ENCODE peak calls at places on chromosomes 2 and 18, in eight cellular contexts. P is HFFc6; A is prostate gland; M is choroid plexus epithelial cell; G is activated CD8-positive, alpha-beta T cell treated with anti-CD3 and anti-CD28 coated beads for 36 hours; R is astrocyte; Y is Caco-2; S is IMR-90. L is an unnamed sample.

GRCh38 chr2:97707428-97708380 is 5.7 kb upstream of the ZAP70 start:
- DNase-seq in A (no peak), G (no peak), R (no peak), S (no peak), P (no peak), Y (no peak), M (no peak), L (no peak)

GRCh38 chr2:236988690-236989639 is 96.7 kb upstream of the COPS8 start:
- DNase-seq in A (no peak), S (no peak), P (no peak), M (peak; percentile 51), Y (peak; percentile 41), R (no peak), G (no peak), L (no peak)

GRCh38 chr2:231162036-231162345 is 36.4 kb upstream of the ARMC9 start:
- DNase-seq in M (peak; percentile 99), P (peak; percentile 97), Y (no peak), R (peak; percentile 99), G (no peak), S (peak; percentile 99), A (no peak), L (no peak)

GRCh38 chr2:225040862-225041209 is 1.4 kb downstream of the DOCK10 start:
- DNase-seq in R (no peak), A (no peak), G (peak; percentile 74), M (no peak), Y (no peak), S (peak; percentile 9), P (peak; percentile 20), L (peak; percentile 33)

GRCh38 chr2:27959496-27959895 is 69.0 kb downstream of the BABAM2 start:
- DNase-seq in Y (no peak), S (peak; percentile 50), G (no peak), R (peak; percentile 59), P (peak; percentile 17), A (no peak), M (peak; percentile 74), L (no peak)

GRCh38 chr2:68463287-68463877 is 3.7 kb downstream of the FBXO48 start:
- DNase-seq in Y (no peak), S (peak; percentile 71), M (peak; percentile 77), G (no peak), R (peak; percentile 31), A (no peak), P (peak; percentile 63), L (peak; percentile 51)

GRCh38 chr2:160397530-160397865 is 96.1 kb downstream of the RBMS1 start:
- DNase-seq in M (no peak), R (peak; percentile 61), P (no peak), G (no peak), Y (no peak), A (no peak), S (peak; percentile 50), L (no peak)

GRCh38 chr2:44358498-44358897 is 2.8 kb downstream of the PREPL start:
- DNase-seq in R (peak; percentile 73), G (peak; percentile 89), P (no peak), Y (no peak), A (no peak), M (peak; percentile 78), S (peak; percentile 70), L (peak; percentile 19)

GRCh38 chr2:71505086-71505769 is 51.9 kb downstream of the DYSF start:
- DNase-seq in A (no peak), M (no peak), S (no peak), G (no peak), Y (no peak), P (no peak), R (no peak), L (no peak)

GRCh38 chr2:62478093-62478580 is 27.9 kb downstream of the TMEM17 start:
- DNase-seq in S (peak; percentile 24), R (no peak), G (no peak), M (peak; percentile 64), A (peak; percentile 32), Y (peak; percentile 62), P (no peak), L (no peak)

GRCh38 chr2:160352492-160352891 is 141.1 kb downstream of the RBMS1 start:
- DNase-seq in P (no peak), R (peak; percentile 78), G (no peak), S (peak; percentile 71), Y (no peak), A (peak; percentile 17), M (peak; percentile 74), L (no peak)

GRCh38 chr18:24397131-24397693 is 412 bp downstream of the OSBPL1A start:
- DNase-seq in R (peak; percentile 75), G (peak; percentile 49), A (peak; percentile 67), P (peak; percentile 49), Y (peak; percentile 35), M (peak; percentile 86), S (peak; percentile 78), L (no peak)

GRCh38 chr2:234459401-234460009 is 37.4 kb downstream of the ARL4C start:
- DNase-seq in A (no peak), P (no peak), Y (no peak), M (no peak), R (no peak), G (peak; percentile 51), S (no peak), L (no peak)

GRCh38 chr2:64562148-64562784 is 38.1 kb downstream of the AFTPH start:
- DNase-seq in S (peak; percentile 22), P (peak; percentile 9), Y (no peak), A (no peak), M (peak; percentile 48), G (no peak), R (no peak), L (no peak)

GRCh38 chr2:70949086-70949485 is 13.4 kb downstream of the ATP6V1B1 start:
- DNase-seq in P (no peak), A (no peak), G (no peak), S (no peak), R (no peak), M (no peak), Y (no peak), L (no peak)

GRCh38 chr18:12245793-12246135 is 8.4 kb upstream of the CIDEA start:
- DNase-seq in M (no peak), R (no peak), A (no peak), Y (no peak), S (no peak), P (no peak), G (no peak), L (no peak)

GRCh38 chr2:210502997-210503621 is 26.6 kb upstream of the LANCL1 start:
- DNase-seq in S (peak; percentile 49), A (no peak), P (peak; percentile 51), Y (peak; percentile 36), M (peak; percentile 71), G (peak; percentile 46), R (peak; percentile 18), L (peak; percentile 46)

GRCh38 chr18:74774486-74774885 is 176.8 kb downstream of the ZNF407 start:
- DNase-seq in Y (no peak), P (no peak), R (peak; percentile 32), S (peak; percentile 58), A (no peak), G (no peak), M (no peak), L (no peak)

GRCh38 chr18:49584431-49584830 is 22.6 kb downstream of the LIPG start:
- DNase-seq in M (no peak), S (no peak), P (no peak), A (no peak), R (no peak), Y (no peak), G (no peak), L (no peak)

GRCh38 chr18:12836551-12836950 is 47.5 kb downstream of the PTPN2 start:
- DNase-seq in R (no peak), G (no peak), Y (no peak), M (no peak), A (no peak), S (no peak), P (no peak), L (no peak)

GRCh38 chr18:48534364-48534763 is 4.5 kb upstream of the CTIF start:
- DNase-seq in R (peak; percentile 49), Y (no peak), P (peak; percentile 47), S (peak; percentile 83), G (no peak), A (no peak), M (peak; percentile 87), L (no peak)

GRCh38 chr2:29063646-29064372 is 10.5 kb downstream of the PCARE start:
- DNase-seq in Y (no peak), R (peak; percentile 75), A (peak; percentile 28), P (peak; percentile 35), G (no peak), M (peak; percentile 83), S (peak; percentile 68), L (no peak)

GRCh38 chr18:26159353-26159752 is 25.7 kb downstream of the PSMA8 start:
- DNase-seq in S (no peak), G (no peak), P (no peak), R (no peak), M (peak; percentile 26), A (no peak), Y (no peak), L (no peak)

DNA sequence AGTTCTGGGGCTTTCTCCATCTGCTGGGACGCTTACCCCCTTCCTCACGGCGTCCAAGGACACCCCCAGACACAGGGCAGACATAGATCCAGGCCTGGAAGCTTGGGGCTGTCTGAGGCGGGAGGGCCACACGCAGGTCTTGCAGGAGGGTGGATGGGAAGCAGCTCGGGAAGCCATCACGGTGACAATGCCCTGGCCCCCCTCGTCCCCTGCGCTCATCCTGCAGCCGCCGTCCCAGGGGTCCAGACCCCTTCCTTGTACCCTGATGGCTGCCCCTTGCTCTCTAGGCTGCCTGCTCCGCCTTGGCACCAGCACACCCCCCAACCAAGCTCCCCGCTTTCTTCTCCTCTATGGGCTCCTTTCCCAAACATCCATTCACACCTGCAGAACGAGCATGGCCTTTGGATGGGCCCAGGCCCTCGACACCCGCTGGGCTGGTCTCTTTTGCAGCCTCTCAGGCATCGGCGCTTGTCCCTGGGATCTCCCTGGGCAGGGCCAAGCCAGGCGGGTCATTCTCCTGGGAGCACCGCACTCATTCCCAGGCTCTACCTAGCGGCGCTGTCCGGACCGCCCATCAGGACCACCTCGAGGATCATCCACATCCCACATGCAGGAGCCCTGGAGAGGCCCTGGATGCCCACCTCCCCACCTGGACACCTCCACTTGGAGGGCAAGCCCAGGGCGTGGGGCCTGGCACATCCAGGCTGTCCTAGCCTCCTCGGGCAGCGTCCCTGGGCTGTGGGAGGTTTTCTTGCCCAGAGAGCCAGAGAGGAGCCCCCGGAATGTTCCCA is 274.9 kb downstream of the NDUFA10 start:
- DNase-seq in S (no peak), Y (no peak), A (no peak), M (no peak), P (no peak), R (no peak), G (no peak), L (no peak)
- TF ChIP-seq CTCF in S (no peak), Y (no peak), A (no peak), M (no peak), P (no peak), R (no peak), G (no peak), L (no peak)

GRCh38 chr2:85830645-85831044 is 58.1 kb downstream of the ST3GAL5 start:
- DNase-seq in M (peak; percentile 25), Y (no peak), S (no peak), G (peak; percentile 29), R (no peak), P (no peak), A (no peak), L (no peak)
- TF ChIP-seq CTCF in M (peak; percentile 35), Y (no peak), S (no peak), G (peak; percentile 17), R (no peak), P (peak; percentile 41), A (no peak), L (no peak)

GRCh38 chr2:151186011-151186410 is 75.7 kb downstream of the RBM43 start:
- DNase-seq in S (no peak), M (no peak), R (no peak), A (no peak), P (no peak), Y (no peak), G (no peak), L (no peak)
- TF ChIP-seq CTCF in S (no peak), M (no peak), R (no peak), A (no peak), P (no peak), Y (no peak), G (no peak), L (no peak)

GRCh38 chr2:206232287-206233035 is 42.0 kb upstream of the ZDBF2 start:
- DNase-seq in R (no peak), S (no peak), Y (no peak), M (no peak), G (no peak), A (no peak), P (no peak), L (no peak)
- TF ChIP-seq CTCF in R (no peak), S (no peak), Y (no peak), M (no peak), G (no peak), A (no peak), P (no peak), L (no peak)